ENCODE peak calls at places on chromosome 16, in six cellular contexts. One of them, this sample, is unnamed.

GRCh38 chr16:112153-112840 is 26.2 kb downstream of the NPRL3 start:
- DNase-seq in A549: no peak
- DNase-seq in endothelial cell of umbilical vein: no peak
- DNase-seq in H1: no peak
- DNase-seq in K562: no peak
- DNase-seq in HepG2: no peak
- DNase-seq in this sample: no peak

GRCh38 chr16:1208239-1208830 is 16.7 kb downstream of the TPSG1 start:
- DNase-seq in A549: no peak
- DNase-seq in endothelial cell of umbilical vein: no peak
- DNase-seq in H1: no peak
- DNase-seq in K562: no peak
- DNase-seq in HepG2: no peak
- DNase-seq in this sample: no peak

GRCh38 chr16:68370921-68371651 is 60.3 kb downstream of the PRMT7 start:
- DNase-seq in A549: no peak
- DNase-seq in endothelial cell of umbilical vein: no peak
- DNase-seq in H1: no peak
- DNase-seq in K562: no peak
- DNase-seq in HepG2: no peak
- DNase-seq in this sample: no peak

GRCh38 chr16:10971560-10971961 is 27.2 kb downstream of the CLEC16A start:
- DNase-seq in A549: peak
- DNase-seq in endothelial cell of umbilical vein: peak
- DNase-seq in H1: no peak
- DNase-seq in K562: peak
- DNase-seq in HepG2: peak
- DNase-seq in this sample: peak

GRCh38 chr16:24935336-24935735 is 79.8 kb downstream of the ARHGAP17 start:
- DNase-seq in A549: no peak
- DNase-seq in endothelial cell of umbilical vein: no peak
- DNase-seq in H1: no peak
- DNase-seq in K562: no peak
- DNase-seq in HepG2: no peak
- DNase-seq in this sample: no peak

GRCh38 chr16:81664153-81664552 is 114.9 kb upstream of the PLCG2 start:
- DNase-seq in A549: no peak
- DNase-seq in endothelial cell of umbilical vein: no peak
- DNase-seq in H1: no peak
- DNase-seq in K562: no peak
- DNase-seq in HepG2: no peak
- DNase-seq in this sample: no peak

GRCh38 chr16:58970775-58971174 is 236.7 kb upstream of the GOT2 start:
- DNase-seq in A549: no peak
- DNase-seq in endothelial cell of umbilical vein: no peak
- DNase-seq in H1: no peak
- DNase-seq in K562: no peak
- DNase-seq in HepG2: no peak
- DNase-seq in this sample: no peak

GRCh38 chr16:23729503-23730424 is 16.7 kb upstream of the ERN2 start:
- DNase-seq in A549: peak
- DNase-seq in endothelial cell of umbilical vein: no peak
- DNase-seq in H1: peak
- DNase-seq in K562: peak
- DNase-seq in HepG2: peak
- DNase-seq in this sample: peak

GRCh38 chr16:48535831-48536599 is 74.0 kb downstream of the N4BP1 start:
- DNase-seq in A549: no peak
- DNase-seq in endothelial cell of umbilical vein: no peak
- DNase-seq in H1: no peak
- DNase-seq in K562: no peak
- DNase-seq in HepG2: peak
- DNase-seq in this sample: no peak

GRCh38 chr16:75179208-75179607 is 27.8 kb downstream of the CTRB2 start:
- DNase-seq in A549: no peak
- DNase-seq in endothelial cell of umbilical vein: no peak
- DNase-seq in H1: no peak
- DNase-seq in K562: no peak
- DNase-seq in HepG2: no peak
- DNase-seq in this sample: no peak

GRCh38 chr16:70725024-70725911 is 39.4 kb upstream of the MTSS2 start:
- DNase-seq in A549: no peak
- DNase-seq in endothelial cell of umbilical vein: no peak
- DNase-seq in H1: no peak
- DNase-seq in K562: no peak
- DNase-seq in HepG2: peak
- DNase-seq in this sample: no peak

GRCh38 chr16:56370185-56370584 is 55.2 kb downstream of the AMFR start:
- DNase-seq in A549: no peak
- DNase-seq in endothelial cell of umbilical vein: no peak
- DNase-seq in H1: no peak
- DNase-seq in K562: no peak
- DNase-seq in HepG2: no peak
- DNase-seq in this sample: no peak
- TF ChIP-seq JUN in A549: no peak
- TF ChIP-seq JUN in endothelial cell of umbilical vein: no peak
- TF ChIP-seq JUN in H1: no peak
- TF ChIP-seq JUN in K562: no peak
- TF ChIP-seq JUN in HepG2: no peak
- TF ChIP-seq JUN in this sample: no peak

GRCh38 chr16:50881331-50881830 is 139.5 kb downstream of the CYLD start:
- DNase-seq in A549: no peak
- DNase-seq in endothelial cell of umbilical vein: no peak
- DNase-seq in H1: peak
- DNase-seq in K562: peak
- DNase-seq in HepG2: no peak
- DNase-seq in this sample: no peak
- TF ChIP-seq MAX in A549: no peak
- TF ChIP-seq MAX in endothelial cell of umbilical vein: no peak
- TF ChIP-seq MAX in H1: no peak
- TF ChIP-seq MAX in K562: no peak
- TF ChIP-seq MAX in HepG2: no peak
- TF ChIP-seq MAX in this sample: no peak

DNA sequence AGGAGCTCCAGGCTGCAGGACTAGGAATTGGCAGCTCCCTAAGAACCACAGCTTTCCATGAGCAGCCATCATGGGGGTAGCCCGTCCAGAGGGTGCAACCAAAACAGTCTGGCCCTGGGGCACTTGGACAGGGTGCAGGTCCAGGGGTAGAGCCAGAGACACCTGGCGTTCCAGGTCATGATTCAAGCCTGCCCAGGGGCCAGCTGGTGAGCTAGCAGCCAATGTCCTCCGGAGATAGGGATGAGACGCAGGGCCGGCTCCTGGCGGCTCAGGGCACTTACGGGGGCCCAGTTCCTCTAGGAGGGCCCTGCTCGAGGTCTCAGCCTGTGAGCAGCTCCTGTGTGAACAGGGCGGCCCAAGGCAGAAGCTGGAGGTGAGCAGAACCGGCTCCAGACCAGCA is 22.1 kb downstream of the PIEZO1 start:
- DNase-seq in A549: no peak
- DNase-seq in endothelial cell of umbilical vein: no peak
- DNase-seq in H1: no peak
- DNase-seq in K562: no peak
- DNase-seq in HepG2: no peak
- DNase-seq in this sample: no peak
- TF ChIP-seq JUN in A549: no peak
- TF ChIP-seq JUN in endothelial cell of umbilical vein: no peak
- TF ChIP-seq JUN in H1: no peak
- TF ChIP-seq JUN in K562: no peak
- TF ChIP-seq JUN in HepG2: no peak
- TF ChIP-seq JUN in this sample: no peak

GRCh38 chr16:71840052-71840451 is 5.7 kb upstream of the ATXN1L start:
- DNase-seq in A549: no peak
- DNase-seq in endothelial cell of umbilical vein: no peak
- DNase-seq in H1: no peak
- DNase-seq in K562: no peak
- DNase-seq in HepG2: no peak
- DNase-seq in this sample: no peak
- TF ChIP-seq MAX in A549: no peak
- TF ChIP-seq MAX in endothelial cell of umbilical vein: no peak
- TF ChIP-seq MAX in H1: no peak
- TF ChIP-seq MAX in K562: no peak
- TF ChIP-seq MAX in HepG2: no peak
- TF ChIP-seq MAX in this sample: no peak

GRCh38 chr16:30958164-30959083 is 870 bp downstream of the SETD1A start:
- DNase-seq in A549: peak
- DNase-seq in endothelial cell of umbilical vein: peak
- DNase-seq in H1: peak
- DNase-seq in K562: peak
- DNase-seq in HepG2: peak
- DNase-seq in this sample: peak
- TF ChIP-seq JUN in A549: no peak
- TF ChIP-seq JUN in endothelial cell of umbilical vein: no peak
- TF ChIP-seq JUN in H1: no peak
- TF ChIP-seq JUN in K562: no peak
- TF ChIP-seq JUN in HepG2: no peak
- TF ChIP-seq JUN in this sample: no peak

DNA sequence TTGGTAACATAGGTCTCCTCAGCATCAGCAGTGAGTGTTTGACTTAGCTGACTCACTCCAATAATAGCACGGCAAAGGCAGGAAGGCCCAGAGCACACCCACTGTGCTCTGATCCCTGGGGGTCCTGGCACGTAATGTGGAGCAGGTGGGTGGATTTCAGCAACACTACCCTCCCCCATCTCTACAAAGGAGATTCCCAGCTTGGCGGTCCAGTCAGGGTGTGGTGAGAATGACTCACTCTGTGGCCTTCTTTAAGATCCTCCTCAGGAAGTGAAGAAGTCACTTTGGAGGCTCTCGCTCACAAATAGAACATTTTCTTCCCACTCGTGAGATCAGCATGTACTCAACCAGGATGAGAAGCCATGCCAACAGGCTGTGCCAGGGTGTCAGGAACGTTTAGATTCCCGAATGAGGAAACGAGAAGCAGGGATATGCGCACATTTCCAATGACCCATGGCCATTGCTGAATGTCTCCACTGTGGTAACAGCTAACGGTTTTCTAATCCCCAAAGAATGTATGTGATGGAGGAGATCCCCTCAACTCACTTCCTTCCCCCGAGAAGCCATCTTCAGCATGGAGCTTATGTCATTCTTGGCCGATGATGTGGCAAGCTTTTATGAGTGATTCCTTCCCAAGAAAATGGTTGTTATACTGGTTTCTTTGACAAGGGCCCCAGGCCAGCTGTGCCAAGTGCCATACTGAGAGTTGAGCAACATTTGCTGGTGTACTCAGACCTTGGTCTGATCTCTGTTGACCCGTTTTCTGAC is 365.2 kb downstream of the C16orf95 start:
- DNase-seq in A549: peak
- DNase-seq in endothelial cell of umbilical vein: peak
- DNase-seq in H1: no peak
- DNase-seq in K562: peak
- DNase-seq in HepG2: no peak
- DNase-seq in this sample: no peak
- TF ChIP-seq MAX in A549: peak
- TF ChIP-seq MAX in endothelial cell of umbilical vein: no peak
- TF ChIP-seq MAX in H1: no peak
- TF ChIP-seq MAX in K562: no peak
- TF ChIP-seq MAX in HepG2: no peak
- TF ChIP-seq MAX in this sample: no peak

GRCh38 chr16:63037761-63038562 is 1001.7 kb upstream of the CDH8 start:
- DNase-seq in A549: no peak
- DNase-seq in endothelial cell of umbilical vein: no peak
- DNase-seq in H1: no peak
- DNase-seq in K562: no peak
- DNase-seq in HepG2: no peak
- DNase-seq in this sample: no peak

DNA sequence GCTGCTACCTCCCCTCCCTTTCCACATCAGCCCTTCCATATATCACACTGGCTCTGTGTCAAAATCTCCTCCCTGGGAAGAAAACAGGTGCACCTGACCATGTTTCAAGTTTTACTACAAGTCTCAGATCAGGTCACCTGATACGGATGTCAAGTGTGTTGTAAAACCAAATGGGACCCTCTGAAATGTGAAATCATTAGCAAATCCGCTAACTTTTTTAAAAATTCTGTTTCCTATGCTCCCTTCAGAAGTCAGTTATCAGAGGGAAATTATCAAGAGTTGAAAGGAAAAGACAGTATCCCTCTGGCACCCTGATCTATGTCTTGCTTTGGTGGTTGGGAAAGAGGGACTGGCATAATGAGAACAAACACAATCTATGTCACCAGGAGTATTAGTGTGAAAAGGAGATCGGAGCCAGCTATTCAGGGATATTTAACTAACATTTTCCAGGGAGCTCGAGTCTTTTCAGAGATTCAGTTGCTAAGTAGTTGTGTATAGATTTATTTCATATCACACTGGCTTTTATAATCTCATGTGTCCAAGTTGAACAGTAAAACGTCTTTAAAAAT is 1002.4 kb upstream of the CDH8 start:
- DNase-seq in A549: no peak
- DNase-seq in endothelial cell of umbilical vein: no peak
- DNase-seq in H1: no peak
- DNase-seq in K562: no peak
- DNase-seq in HepG2: no peak
- DNase-seq in this sample: no peak
- TF ChIP-seq JUN in A549: no peak
- TF ChIP-seq JUN in endothelial cell of umbilical vein: no peak
- TF ChIP-seq JUN in H1: no peak
- TF ChIP-seq JUN in K562: no peak
- TF ChIP-seq JUN in HepG2: no peak
- TF ChIP-seq JUN in this sample: no peak

This sample was measured in WTC11.